ENCODE peak calls at places on chromosomes 1 and 21, in seven cellular contexts. W, N, E, O, D, T and M are unnamed samples.

GRCh38 chr1:98661544-98662353 is at the start of gene SNX7:
- DNase-seq in W (peak; percentile 9), N (peak; percentile 82), O (peak; percentile 94), E (peak; percentile 88), D (peak; percentile 23), T (peak; percentile 32), M (peak; percentile 88)

GRCh38 chr1:114292194-114292593 is 138.5 kb upstream of the SYT6 start:
- DNase-seq in D (no peak), W (no peak), T (no peak), O (peak; percentile 69), N (no peak), E (no peak), M (no peak)

GRCh38 chr1:222844108-222844779 is 29.4 kb downstream of the DISP1 start:
- DNase-seq in N (no peak), W (no peak), D (no peak), E (peak; percentile 23), O (no peak), T (no peak), M (no peak)

GRCh38 chr1:39034114-39034654 is 8.0 kb downstream of the NDUFS5 start:
- DNase-seq in W (no peak), T (no peak), E (no peak), N (no peak), D (no peak), O (no peak), M (no peak)

GRCh38 chr21:36127977-36128376 is 6.9 kb upstream of the CBR3 start:
- DNase-seq in D (no peak), N (no peak), W (no peak), E (no peak), T (no peak), O (peak; percentile 19), M (no peak)

GRCh38 chr21:39077816-39078215 is 105.4 kb downstream of the PSMG1 start:
- DNase-seq in O (no peak), D (no peak), E (no peak), T (no peak), W (no peak), N (peak; percentile 67), M (no peak)

GRCh38 chr1:160077496-160077895 is 3.8 kb upstream of the KCNJ9 start:
- DNase-seq in W (no peak), N (no peak), D (no peak), T (no peak), E (no peak), O (no peak), M (no peak)

GRCh38 chr1:75136921-75137641 is 2.9 kb downstream of the LHX8 start:
- DNase-seq in T (no peak), W (no peak), N (peak; percentile 77), D (no peak), E (peak; percentile 15), O (peak; percentile 65), M (no peak)

GRCh38 chr1:180988221-180988826 is 34.3 kb downstream of the STX6 start:
- DNase-seq in O (no peak), N (peak; percentile 23), E (peak; percentile 47), W (no peak), D (no peak), T (no peak), M (no peak)

GRCh38 chr1:105027838-105028471 is 1278.3 kb downstream of the AMY1C start:
- DNase-seq in W (no peak), O (peak; percentile 60), E (no peak), T (no peak), N (no peak), D (no peak), M (no peak)

GRCh38 chr1:35172022-35172421 is 20.9 kb downstream of the SFPQ start:
- DNase-seq in W (no peak), O (no peak), T (no peak), E (no peak), N (no peak), D (no peak), M (no peak)

GRCh38 chr1:88175631-88176226 is 508.3 kb upstream of the PKN2 start:
- DNase-seq in T (peak; percentile 6), O (no peak), W (no peak), E (peak; percentile 13), D (no peak), N (no peak), M (peak; percentile 43)

GRCh38 chr1:29974345-29974744 is 738.0 kb downstream of the PTPRU start:
- DNase-seq in T (peak; percentile 16), W (no peak), D (no peak), O (peak; percentile 76), E (peak; percentile 37), N (peak; percentile 92), M (peak; percentile 25)

GRCh38 chr1:156894711-156895407 is 1.3 kb downstream of the PEAR1 start:
- DNase-seq in E (peak; percentile 54), N (no peak), D (no peak), O (no peak), T (no peak), W (no peak), M (no peak)

GRCh38 chr1:20728371-20729154 is 3.9 kb downstream of the SH2D5 start:
- DNase-seq in O (peak; percentile 53), T (no peak), N (no peak), D (no peak), W (no peak), E (no peak), M (peak; percentile 16)

GRCh38 chr21:39842741-39843146 is 24.5 kb upstream of the PCP4 start:
- DNase-seq in N (no peak), D (no peak), T (no peak), W (no peak), O (no peak), E (no peak), M (no peak)

GRCh38 chr1:16239972-16240491 is 3.0 kb upstream of the CPLANE2 start:
- DNase-seq in W (no peak), T (no peak), D (no peak), N (no peak), E (no peak), O (no peak), M (no peak)

GRCh38 chr1:208069317-208069716 is 158.4 kb upstream of the CD34 start:
- DNase-seq in E (no peak), T (no peak), W (no peak), O (no peak), D (no peak), N (no peak), M (no peak)

GRCh38 chr1:167697667-167698141 is 24.1 kb upstream of the MPZL1 start:
- DNase-seq in O (no peak), N (no peak), T (no peak), D (no peak), E (no peak), W (no peak), M (no peak)

GRCh38 chr1:222546548-222547259 is 1.2 kb downstream of the HHIPL2 start:
- DNase-seq in N (peak; percentile 96), D (no peak), O (peak; percentile 69), E (peak; percentile 82), W (no peak), T (no peak), M (peak; percentile 68)

GRCh38 chr1:73564294-73564693 is 633.7 kb downstream of the LRRIQ3 start:
- DNase-seq in D (no peak), N (no peak), O (no peak), T (no peak), W (no peak), E (no peak), M (no peak)

GRCh38 chr1:182556279-182556678 is 32.8 kb downstream of the RNASEL start:
- DNase-seq in E (no peak), D (no peak), W (no peak), O (no peak), N (no peak), T (no peak), M (no peak)

GRCh38 chr1:201400257-201401230 is 1.4 kb upstream of the LAD1 start:
- DNase-seq in E (no peak), N (no peak), D (no peak), O (no peak), T (no peak), W (no peak), M (no peak)

GRCh38 chr1:24742090-24742938 is 2.9 kb upstream of the CLIC4 start:
- DNase-seq in E (peak; percentile 86), W (no peak), D (no peak), N (peak; percentile 95), O (peak; percentile 87), T (no peak), M (peak; percentile 34)

GRCh38 chr1:109832935-109833334 is 69.2 kb upstream of the EPS8L3 start:
- DNase-seq in E (no peak), T (no peak), D (no peak), W (no peak), N (no peak), O (peak; percentile 73), M (no peak)

GRCh38 chr1:16012590-16013219 is 5.1 kb downstream of the HSPB7 start:
- DNase-seq in T (peak; percentile 8), O (peak; percentile 93), W (peak; percentile 16), N (peak; percentile 52), D (peak; percentile 60), E (peak; percentile 84), M (peak; percentile 58)

GRCh38 chr1:92817986-92818764 is 13.7 kb upstream of the RPL5 start:
- DNase-seq in O (peak; percentile 72), W (peak; percentile 10), N (no peak), E (peak; percentile 60), T (peak; percentile 36), D (no peak), M (peak; percentile 34)

GRCh38 chr1:159171688-159172501 is 480 bp downstream of the CADM3 start:
- DNase-seq in E (peak; percentile 57), N (no peak), W (no peak), D (no peak), O (peak; percentile 86), T (no peak), M (no peak)

GRCh38 chr1:86448670-86449069 is 20.1 kb upstream of the CLCA1 start:
- DNase-seq in O (no peak), T (no peak), N (no peak), W (no peak), D (no peak), E (no peak), M (no peak)

GRCh38 chr1:2314803-2315710 is 76.3 kb downstream of the MORN1 start:
- DNase-seq in O (peak; percentile 84), T (no peak), N (peak; percentile 26), W (peak; percentile 60), E (peak; percentile 76), D (peak; percentile 97), M (no peak)

GRCh38 chr1:33507661-33508060 is 35.2 kb downstream of the ZSCAN20 start:
- DNase-seq in N (no peak), W (no peak), E (no peak), T (no peak), D (no peak), O (no peak), M (no peak)

GRCh38 chr1:65469126-65469888 is 48.8 kb downstream of the LEPR start:
- DNase-seq in T (no peak), N (no peak), D (no peak), W (no peak), E (peak; percentile 10), O (no peak), M (no peak)